ENCODE peak calls at places on chromosome 1, in four cellular contexts. T is cardiac muscle cell, U is mammary epithelial cell, P is iPS-NIHi11. B is an unnamed sample.

GRCh38 chr1:84842748-84843231 is 50.2 kb downstream of the LPAR3 start:
- DNase-seq in T (peak), P (no peak), U (peak), B (no peak)

GRCh38 chr1:186980400-186980799 is 151.7 kb downstream of the PLA2G4A start:
- DNase-seq in P (no peak), U (no peak), T (no peak), B (no peak)

GRCh38 chr1:179327679-179328078 is 34.1 kb downstream of the SOAT1 start:
- DNase-seq in T (peak), U (no peak), P (no peak), B (no peak)

GRCh38 chr1:114292194-114292593 is 138.5 kb upstream of the SYT6 start:
- DNase-seq in T (no peak), U (no peak), P (no peak), B (no peak)

GRCh38 chr1:225849905-225850304 is 32.3 kb downstream of the TMEM63A start:
- DNase-seq in T (no peak), P (no peak), U (no peak), B (peak)

GRCh38 chr1:11407301-11407994 is 71.5 kb upstream of the DISP3 start:
- DNase-seq in T (no peak), U (peak), P (no peak), B (no peak)

GRCh38 chr1:70503358-70503757 is 92.3 kb downstream of the CTH start:
- DNase-seq in U (peak), P (no peak), T (no peak), B (no peak)

GRCh38 chr1:4086921-4087320 is 186.8 kb upstream of the C1orf174 start:
- DNase-seq in T (no peak), P (no peak), U (no peak), B (no peak)

GRCh38 chr1:23103001-23103879 is 65.4 kb downstream of the LUZP1 start:
- DNase-seq in U (peak), T (peak), P (no peak), B (no peak)

GRCh38 chr1:203929741-203930309 is 68.4 kb downstream of the SNRPE start:
- DNase-seq in P (no peak), U (no peak), T (no peak), B (no peak)

GRCh38 chr1:19468397-19468956 is 16.9 kb downstream of the CAPZB start:
- DNase-seq in P (no peak), U (no peak), T (no peak), B (peak)

GRCh38 chr1:19448491-19449439 is 36.6 kb downstream of the CAPZB start:
- DNase-seq in T (peak), P (no peak), U (peak), B (no peak)

GRCh38 chr1:1001057-1001630 is 1.2 kb upstream of the HES4 start:
- DNase-seq in U (no peak), T (no peak), P (peak), B (no peak)

GRCh38 chr1:173996995-173997394 is 25.2 kb downstream of the RC3H1 start:
- DNase-seq in U (no peak), P (no peak), T (no peak), B (no peak)

GRCh38 chr1:87331319-87332269 is 2.9 kb downstream of the LMO4 start:
- DNase-seq in P (peak), T (peak), U (peak), B (peak)

GRCh38 chr1:230703679-230704385 is 10.1 kb downstream of the AGT start:
- DNase-seq in U (no peak), P (no peak), T (no peak), B (no peak)

GRCh38 chr1:3481836-3482589 is 27.5 kb downstream of the ARHGEF16 start:
- DNase-seq in P (no peak), U (peak), T (no peak), B (peak)

GRCh38 chr1:10888791-10889627 is 92.6 kb upstream of the CASZ1 start:
- DNase-seq in P (peak), U (no peak), T (no peak), B (no peak)

GRCh38 chr1:18463984-18464664 is 16.6 kb upstream of the KLHDC7A start:
- DNase-seq in U (no peak), P (no peak), T (no peak), B (peak)

B was measured in stomach.